ENCODE peak calls at places on chromosome 15, in five cellular contexts. Z is H1, S is WTC11, W is GM12878, P is K562. M is an unnamed sample.

GRCh38 chr15:69265347-69265955 is 33.3 kb upstream of the PAQR5 start:
- DNase-seq in P (no peak), S (no peak), Z (no peak), W (no peak), M (peak; percentile 47)

GRCh38 chr15:50425219-50425618 is 1.0 kb downstream of the USP8 start:
- DNase-seq in W (no peak), P (no peak), S (no peak), Z (no peak), M (no peak)

GRCh38 chr15:31303434-31304073 is 23.1 kb upstream of the KLF13 start:
- DNase-seq in S (peak; percentile 48), Z (peak; percentile 59), P (peak; percentile 72), W (no peak), M (no peak)

GRCh38 chr15:60781211-60781713 is 302.3 kb upstream of the ICE2 start:
- DNase-seq in P (no peak), Z (no peak), S (no peak), W (no peak), M (no peak)

GRCh38 chr15:54208786-54209185 is 230.5 kb downstream of the UNC13C start:
- DNase-seq in W (no peak), S (no peak), P (no peak), Z (no peak), M (no peak)

GRCh38 chr15:67542462-67543347 is at the start of gene MAP2K5:
- DNase-seq in P (peak; percentile 81), S (peak; percentile 79), Z (peak; percentile 87), W (no peak), M (peak; percentile 48)

GRCh38 chr15:63504979-63505841 is 817 bp downstream of the USP3 start:
- DNase-seq in W (no peak), S (peak; percentile 59), P (peak; percentile 76), Z (peak; percentile 74), M (peak; percentile 64)

GRCh38 chr15:92907880-92908279 is 7.8 kb downstream of the CHD2 start:
- DNase-seq in P (no peak), W (no peak), Z (no peak), S (no peak), M (no peak)

GRCh38 chr15:58562135-58562534 is 130.3 kb downstream of the LIPC start:
- DNase-seq in S (no peak), P (no peak), Z (no peak), W (no peak), M (no peak)

GRCh38 chr15:56759450-56759845 is 26.1 kb upstream of the ZNF280D start:
- DNase-seq in Z (no peak), P (no peak), W (no peak), S (no peak), M (no peak)

GRCh38 chr15:26967719-26968269 is 3.2 kb upstream of the GABRG3 start:
- DNase-seq in Z (peak; percentile 72), P (no peak), W (no peak), S (peak; percentile 75), M (no peak)

GRCh38 chr15:59306520-59307163 is 66.0 kb downstream of the MYO1E start:
- DNase-seq in S (no peak), P (no peak), Z (no peak), W (no peak), M (no peak)

GRCh38 chr15:89356634-89357298 is 22.1 kb upstream of the POLG start:
- DNase-seq in Z (no peak), S (no peak), P (no peak), W (no peak), M (no peak)

GRCh38 chr15:45179221-45179985 is 8.4 kb downstream of the SHF start:
- DNase-seq in W (no peak), S (peak; percentile 72), P (peak; percentile 56), Z (peak; percentile 75), M (peak; percentile 48)

GRCh38 chr15:88932271-88932874 is 19.2 kb upstream of the MFGE8 start:
- DNase-seq in Z (peak; percentile 26), S (no peak), W (no peak), P (no peak), M (peak; percentile 81)

GRCh38 chr15:66023322-66023972 is 154.2 kb downstream of the RAB11A start:
- DNase-seq in S (no peak), W (no peak), P (no peak), Z (no peak), M (no peak)

GRCh38 chr15:74635228-74635627 is 19.6 kb downstream of the CLK3 start:
- DNase-seq in S (peak; percentile 80), Z (peak; percentile 84), P (peak; percentile 77), W (no peak), M (peak; percentile 60)

GRCh38 chr15:68209272-68209671 is 4.1 kb upstream of the CALML4 start:
- DNase-seq in Z (no peak), W (no peak), S (no peak), P (no peak), M (no peak)

GRCh38 chr15:58260911-58261267 is 122.7 kb downstream of the AQP9 start:
- DNase-seq in P (no peak), S (no peak), W (no peak), Z (no peak), M (no peak)

GRCh38 chr15:56667517-56667916 is 65.8 kb downstream of the ZNF280D start:
- DNase-seq in W (no peak), S (no peak), P (no peak), Z (no peak), M (peak; percentile 13)

GRCh38 chr15:75640483-75641175 is 605 bp upstream of the IMP3 start:
- DNase-seq in S (peak; percentile 68), W (peak; percentile 52), P (no peak), Z (no peak), M (peak; percentile 61)

GRCh38 chr15:61033938-61034792 is 194.9 kb downstream of the RORA start:
- DNase-seq in Z (no peak), P (no peak), S (no peak), W (no peak), M (no peak)

GRCh38 chr15:51737538-51738305 is at the start of gene LYSMD2:
- DNase-seq in S (peak; percentile 52), Z (no peak), P (peak; percentile 81), W (no peak), M (no peak)

DNA sequence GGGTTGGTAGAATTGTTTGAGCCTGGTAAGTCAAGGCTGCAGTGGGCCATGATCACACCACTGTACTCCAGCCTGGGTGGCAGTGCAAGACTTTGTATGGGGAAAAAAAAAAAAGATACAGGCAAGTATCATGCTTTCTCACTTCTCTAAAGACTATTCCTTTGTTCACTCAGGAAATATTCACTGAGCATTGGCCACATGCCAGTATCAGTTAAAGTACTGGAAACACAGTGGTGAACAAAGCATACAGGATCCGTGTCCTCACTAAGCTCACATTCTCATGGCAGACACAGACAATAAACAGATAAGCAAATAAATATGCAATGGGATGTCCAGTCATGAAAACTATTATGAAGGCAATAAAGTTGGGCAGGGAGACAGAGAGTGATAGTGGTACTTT is 5.1 kb upstream of the MTHFS start:
- DNase-seq in S (no peak), W (peak; percentile 90), Z (no peak), P (no peak), M (no peak)
- TF ChIP-seq ATF2 in S (no peak), W (peak; percentile 64), Z (no peak), P (no peak), M (no peak)

GRCh38 chr15:39058371-39059131 is 493.9 kb upstream of the RASGRP1 start:
- DNase-seq in S (no peak), Z (no peak), P (no peak), W (no peak), M (no peak)
- TF ChIP-seq ATF2 in S (no peak), Z (no peak), P (no peak), W (no peak), M (no peak)

GRCh38 chr15:78067328-78068241 is 9.9 kb downstream of the TBC1D2B start:
- DNase-seq in P (no peak), W (no peak), Z (no peak), S (peak; percentile 8), M (no peak)

GRCh38 chr15:78064544-78064943 is 13.0 kb downstream of the TBC1D2B start:
- DNase-seq in Z (no peak), W (no peak), S (no peak), P (no peak), M (no peak)

GRCh38 chr15:78063966-78064365 is 13.5 kb downstream of the TBC1D2B start:
- DNase-seq in S (no peak), W (no peak), P (no peak), Z (no peak), M (no peak)

GRCh38 chr15:78065973-78066946 is 11.3 kb downstream of the TBC1D2B start:
- DNase-seq in S (peak; percentile 6), Z (no peak), P (no peak), W (peak; percentile 81), M (no peak)

GRCh38 chr15:78065284-78065872 is 12.1 kb downstream of the TBC1D2B start:
- DNase-seq in W (no peak), Z (no peak), S (peak; percentile 5), P (no peak), M (peak; percentile 99)
- TF ChIP-seq ATF2 in W (no peak), Z (no peak), S (no peak), P (no peak), M (peak; percentile 94)

GRCh38 chr15:28954466-28955159 is 68.8 kb downstream of the APBA2 start:
- DNase-seq in W (no peak), S (no peak), P (no peak), Z (peak; percentile 39), M (no peak)
- TF ChIP-seq ATF2 in W (no peak), S (no peak), P (no peak), Z (no peak), M (no peak)

GRCh38 chr15:95825672-95826387 is 504.7 kb upstream of the NR2F2 start:
- DNase-seq in P (no peak), W (no peak), Z (no peak), S (no peak), M (no peak)
- TF ChIP-seq ATF2 in P (no peak), W (no peak), Z (no peak), S (no peak), M (no peak)

DNA sequence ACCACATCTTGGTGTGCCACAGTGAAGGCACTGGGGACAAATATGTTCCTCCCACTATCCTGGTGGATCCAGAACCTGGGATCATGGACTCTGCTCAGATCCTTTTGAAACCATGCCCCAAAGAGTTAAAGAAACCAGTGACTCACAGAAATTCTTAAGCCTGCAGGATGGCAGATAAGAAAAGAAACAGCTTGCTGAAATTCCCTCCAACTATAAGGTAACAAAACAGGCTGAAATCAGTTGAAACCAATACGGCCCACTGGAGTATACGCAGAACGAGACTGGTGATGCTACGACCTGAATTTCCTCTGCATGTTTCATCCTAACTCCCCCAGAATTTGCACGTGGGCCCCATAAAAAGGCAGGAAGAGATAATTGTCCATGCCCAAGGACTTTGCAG is 209.6 kb downstream of the TJP1 start:
- DNase-seq in P (no peak), S (no peak), W (no peak), Z (no peak), M (no peak)
- TF ChIP-seq ATF2 in P (no peak), S (no peak), W (no peak), Z (no peak), M (no peak)

GRCh38 chr15:39784125-39784524 is 1.5 kb upstream of the FSIP1 start:
- DNase-seq in Z (no peak), W (no peak), S (no peak), P (no peak), M (no peak)
- TF ChIP-seq ATF2 in Z (no peak), W (no peak), S (no peak), P (no peak), M (no peak)

GRCh38 chr15:90679959-90680358 is 37.2 kb upstream of the BLM start:
- DNase-seq in W (no peak), Z (no peak), S (no peak), P (no peak), M (no peak)
- TF ChIP-seq ATF2 in W (no peak), Z (no peak), S (no peak), P (no peak), M (no peak)